ENCODE peak calls at places on chromosomes 16 and 17, in six cellular contexts. S is endodermal cell; L is right lobe of liver; R is effector memory CD4-positive, alpha-beta T cell; N is WERI-Rb-1; K is fibroblast of pulmonary artery. H is an unnamed sample.

GRCh38 chr16:65355706-65356105 is 233.8 kb upstream of the CDH11 start:
- DNase-seq in S (no peak), L (no peak), R (no peak), N (no peak), K (no peak), H (no peak)

GRCh38 chr17:63998050-63998720 is at the start of gene PRR29:
- DNase-seq in S (peak), L (peak), R (peak), N (peak), K (peak), H (peak)

GRCh38 chr17:6304894-6305612 is 129.9 kb downstream of the AIPL1 start:
- DNase-seq in S (no peak), L (no peak), R (no peak), N (no peak), K (no peak), H (no peak)

GRCh38 chr17:280901-281300 is 71.7 kb downstream of the RPH3AL start:
- DNase-seq in S (no peak), L (peak), R (no peak), N (no peak), K (no peak), H (peak)

GRCh38 chr17:19271751-19272357 is 34.7 kb downstream of the EPN2 start:
- DNase-seq in S (no peak), L (no peak), R (no peak), N (no peak), K (no peak), H (no peak)

GRCh38 chr17:73939808-73940207 is 263.7 kb upstream of the RPL38 start:
- DNase-seq in S (peak), L (no peak), R (no peak), N (no peak), K (no peak), H (no peak)

GRCh38 chr17:77322534-77323412 is 182.0 kb downstream of the SEC14L1 start:
- DNase-seq in S (peak), L (peak), R (no peak), N (peak), K (peak), H (peak)

GRCh38 chr16:23469814-23470213 is 16.8 kb upstream of the COG7 start:
- DNase-seq in S (no peak), L (no peak), R (no peak), N (no peak), K (peak), H (no peak)

GRCh38 chr16:24748242-24748641 is 18.8 kb downstream of the TNRC6A start:
- DNase-seq in S (no peak), L (no peak), R (no peak), N (no peak), K (peak), H (no peak)

GRCh38 chr16:85245307-85246172 is 133.3 kb upstream of the CIBAR2 start:
- DNase-seq in S (peak), L (no peak), R (peak), N (peak), K (peak), H (peak)
- H3K4me3 ChIP-seq in S (no peak), L (no peak), R (no peak), N (no peak), K (no peak), H (no peak)

DNA sequence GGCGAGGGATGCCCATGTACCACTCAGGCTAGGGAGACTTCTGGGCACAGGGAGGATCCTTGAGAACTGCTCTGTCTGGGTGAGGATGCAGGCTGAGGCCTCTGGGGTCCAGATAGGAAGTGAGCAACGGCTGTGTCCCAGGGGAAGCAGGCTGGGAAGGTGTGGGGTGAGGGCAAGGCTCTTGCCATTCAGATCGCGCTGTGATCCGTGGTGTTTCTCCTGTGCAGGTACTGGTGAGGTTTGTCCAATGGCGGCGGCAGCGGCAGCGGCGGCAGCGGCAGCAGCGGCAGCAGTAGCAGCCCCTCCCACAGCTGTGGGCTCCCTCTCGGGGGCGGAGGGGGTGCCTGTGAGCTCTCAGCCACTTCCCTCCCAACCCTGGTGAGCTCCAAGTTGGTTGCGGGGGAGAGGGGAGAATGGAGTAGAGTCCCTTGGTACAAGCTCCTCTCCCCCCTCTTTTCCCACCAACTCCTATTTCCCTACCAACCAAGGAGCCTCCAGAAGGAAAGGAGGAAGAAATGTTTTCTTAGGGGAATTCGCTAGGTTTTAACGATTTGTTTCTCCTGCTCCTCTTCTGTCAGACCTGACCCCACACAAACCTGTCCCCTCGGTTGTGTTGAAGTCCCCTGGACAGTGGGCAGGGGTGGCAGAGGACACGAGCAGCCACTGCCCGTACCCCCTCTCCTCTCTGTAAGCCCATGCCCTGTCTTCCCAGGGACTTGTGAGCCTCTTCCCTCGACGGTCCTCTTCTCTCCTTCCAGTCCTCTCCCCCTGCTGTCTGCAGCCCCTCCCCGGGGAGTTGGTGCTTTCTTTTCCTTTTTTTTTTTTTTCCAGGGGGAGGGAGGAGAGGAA is 1.9 kb upstream of the PRRT2 start:
- DNase-seq in S (no peak), L (no peak), R (peak), N (peak), K (no peak), H (no peak)
- H3K4me3 ChIP-seq in S (peak), L (no peak), R (peak), N (peak), K (peak), H (no peak)

DNA sequence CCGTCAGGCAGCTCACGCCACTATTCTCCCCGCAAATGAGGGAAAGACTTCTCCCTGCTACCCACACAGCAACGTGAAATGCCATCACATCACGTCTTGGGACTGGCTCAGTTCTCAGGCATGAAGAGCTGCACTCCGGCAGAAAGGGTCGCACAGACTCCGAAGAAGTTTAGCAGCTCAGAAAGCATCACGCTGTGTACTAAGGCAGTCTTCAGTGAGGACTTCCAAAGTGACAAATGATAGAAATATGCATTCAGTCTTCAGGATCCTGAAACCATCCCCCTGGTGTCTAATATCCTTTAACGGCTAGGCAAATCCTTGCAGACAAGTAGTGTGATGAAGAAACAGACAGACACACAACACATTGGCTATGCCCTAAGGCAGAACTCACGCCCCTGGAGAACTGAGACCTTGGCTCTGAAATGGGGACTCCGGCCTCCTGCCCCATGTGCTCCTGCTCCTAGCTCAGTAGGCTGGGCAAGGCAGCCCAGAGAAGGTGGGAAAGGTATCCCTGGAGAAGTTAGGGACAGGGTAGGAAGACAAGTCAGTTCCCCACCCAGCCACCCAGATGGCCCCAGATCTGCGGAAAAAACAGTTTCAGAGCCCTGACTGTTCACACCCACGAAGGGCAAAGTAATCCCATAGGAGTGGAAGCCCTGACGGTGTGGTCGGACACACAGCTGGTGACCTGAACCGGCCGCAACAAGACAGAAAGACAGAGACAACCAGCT is 1.6 kb downstream of the XYLT1 start:
- DNase-seq in S (peak), L (peak), R (no peak), N (no peak), K (peak), H (no peak)
- H3K4me3 ChIP-seq in S (peak), L (peak), R (peak), N (peak), K (peak), H (peak)

DNA sequence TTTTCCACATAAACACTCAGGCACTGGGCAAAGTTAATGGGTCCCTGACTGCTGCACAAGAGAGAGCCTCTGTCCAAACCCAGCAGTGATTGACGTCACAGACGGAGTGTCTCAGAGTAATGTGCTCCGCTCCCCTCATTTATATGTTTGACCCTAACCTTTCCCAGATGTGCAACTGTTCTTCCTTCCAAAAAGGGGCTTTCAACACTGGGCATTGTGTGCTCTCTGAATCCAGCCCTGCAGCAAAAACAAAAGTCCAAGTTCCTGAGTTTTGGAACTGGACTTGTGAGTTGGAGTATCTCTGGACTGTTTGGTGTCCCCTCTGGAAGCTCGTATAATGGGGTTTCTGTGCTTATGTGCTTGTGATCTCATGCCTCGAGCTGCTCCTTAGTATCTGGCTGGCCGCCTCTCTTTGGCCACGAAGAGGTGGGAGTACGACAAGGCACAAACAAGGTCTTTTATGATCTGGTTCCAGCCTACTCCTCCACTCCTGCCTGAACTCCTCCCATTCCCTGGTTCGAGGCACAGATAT is 76.4 kb upstream of the SMIM36 start:
- DNase-seq in S (no peak), L (no peak), R (no peak), N (no peak), K (peak), H (no peak)
- H3K4me3 ChIP-seq in S (no peak), L (no peak), R (no peak), N (no peak), K (no peak), H (no peak)

DNA sequence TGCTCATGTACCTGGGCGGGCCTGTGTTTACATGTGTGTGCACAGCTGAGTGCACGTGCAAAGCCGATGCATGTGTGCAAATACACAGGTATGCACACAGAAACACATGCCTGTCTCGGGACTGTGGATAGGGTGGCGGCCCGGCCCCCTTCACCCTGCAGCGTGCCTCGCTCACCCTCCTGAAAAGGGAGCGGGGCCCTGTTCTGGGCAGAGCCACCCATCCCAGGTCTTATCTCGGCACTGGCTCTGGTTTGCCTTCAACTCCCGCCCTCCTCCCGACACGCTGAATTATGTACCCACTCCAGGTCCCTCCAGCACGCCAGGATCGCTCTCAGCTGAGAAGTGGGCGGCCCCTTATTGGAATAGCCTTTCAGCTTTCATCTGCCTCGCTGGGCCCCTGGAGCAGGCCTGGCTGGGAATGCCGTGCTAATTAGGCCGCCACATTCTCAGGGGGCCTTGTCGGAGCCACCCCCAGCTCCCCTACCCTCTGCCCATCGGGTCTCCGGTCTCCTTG is 77.8 kb downstream of the RTN4RL1 start:
- DNase-seq in S (no peak), L (no peak), R (no peak), N (no peak), K (no peak), H (no peak)
- H3K4me3 ChIP-seq in S (no peak), L (no peak), R (no peak), N (no peak), K (no peak), H (no peak)

GRCh38 chr17:37742762-37743611 is 1.9 kb downstream of the HNF1B start:
- DNase-seq in S (peak), L (peak), R (no peak), N (no peak), K (no peak), H (peak)

GRCh38 chr17:37741334-37742113 is 3.3 kb downstream of the HNF1B start:
- DNase-seq in S (no peak), L (peak), R (no peak), N (no peak), K (no peak), H (no peak)

GRCh38 chr17:37740861-37741260 is 4.0 kb downstream of the HNF1B start:
- DNase-seq in S (no peak), L (no peak), R (no peak), N (no peak), K (no peak), H (no peak)

GRCh38 chr17:37743612-37743874 is 1.3 kb downstream of the HNF1B start:
- DNase-seq in S (peak), L (peak), R (no peak), N (no peak), K (no peak), H (peak)

GRCh38 chr17:37742114-37742761 is 2.6 kb downstream of the HNF1B start:
- DNase-seq in S (peak), L (no peak), R (no peak), N (no peak), K (no peak), H (peak)
- H3K4me3 ChIP-seq in S (peak), L (peak), R (peak), N (no peak), K (peak), H (peak)

DNA sequence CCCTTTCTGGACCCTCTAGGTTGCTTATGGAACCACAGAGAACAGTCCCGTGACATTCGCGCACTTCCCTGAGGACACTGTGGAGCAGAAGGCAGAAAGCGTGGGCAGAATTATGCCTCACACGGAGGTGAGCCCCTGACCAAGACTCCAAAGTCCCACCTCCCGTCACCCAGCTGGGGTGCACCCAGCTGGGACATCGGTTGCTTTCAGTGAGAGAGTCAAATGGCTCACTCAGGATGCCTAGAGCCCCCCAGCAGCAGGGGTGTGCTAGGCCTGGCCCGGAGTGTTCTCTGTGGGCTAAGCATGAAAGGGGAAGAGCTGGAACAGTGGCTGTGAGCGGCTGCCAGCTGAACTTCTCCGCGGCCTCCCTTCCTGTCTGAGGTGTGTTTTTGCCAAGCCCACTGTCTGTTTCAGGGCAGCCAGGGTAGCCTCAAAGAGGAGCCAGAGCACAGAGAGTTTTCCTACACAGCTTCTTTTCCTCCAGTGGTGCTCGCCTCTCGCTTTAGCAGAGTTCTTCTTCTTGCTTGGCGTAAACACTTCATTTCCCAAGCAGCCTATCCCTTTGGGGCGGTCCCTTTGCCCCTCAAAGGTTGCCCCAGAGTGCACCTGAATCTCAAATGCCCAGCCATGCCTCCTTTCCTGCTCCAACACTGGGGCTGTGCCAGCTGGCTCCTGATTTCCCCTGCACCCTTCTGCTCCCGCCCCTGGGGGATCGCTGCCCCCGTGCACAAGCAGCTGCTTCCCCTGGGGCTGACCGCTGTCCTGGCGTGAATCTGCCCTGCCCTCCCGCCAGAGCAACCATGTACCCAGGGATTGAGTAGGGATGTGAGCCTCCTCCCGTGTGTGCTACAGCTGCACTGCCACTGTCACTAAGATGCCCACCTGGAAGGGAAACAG is 2.6 kb upstream of the CHAD start:
- DNase-seq in S (no peak), L (peak), R (no peak), N (no peak), K (no peak), H (no peak)
- H3K4me3 ChIP-seq in S (no peak), L (no peak), R (no peak), N (no peak), K (no peak), H (no peak)

DNA sequence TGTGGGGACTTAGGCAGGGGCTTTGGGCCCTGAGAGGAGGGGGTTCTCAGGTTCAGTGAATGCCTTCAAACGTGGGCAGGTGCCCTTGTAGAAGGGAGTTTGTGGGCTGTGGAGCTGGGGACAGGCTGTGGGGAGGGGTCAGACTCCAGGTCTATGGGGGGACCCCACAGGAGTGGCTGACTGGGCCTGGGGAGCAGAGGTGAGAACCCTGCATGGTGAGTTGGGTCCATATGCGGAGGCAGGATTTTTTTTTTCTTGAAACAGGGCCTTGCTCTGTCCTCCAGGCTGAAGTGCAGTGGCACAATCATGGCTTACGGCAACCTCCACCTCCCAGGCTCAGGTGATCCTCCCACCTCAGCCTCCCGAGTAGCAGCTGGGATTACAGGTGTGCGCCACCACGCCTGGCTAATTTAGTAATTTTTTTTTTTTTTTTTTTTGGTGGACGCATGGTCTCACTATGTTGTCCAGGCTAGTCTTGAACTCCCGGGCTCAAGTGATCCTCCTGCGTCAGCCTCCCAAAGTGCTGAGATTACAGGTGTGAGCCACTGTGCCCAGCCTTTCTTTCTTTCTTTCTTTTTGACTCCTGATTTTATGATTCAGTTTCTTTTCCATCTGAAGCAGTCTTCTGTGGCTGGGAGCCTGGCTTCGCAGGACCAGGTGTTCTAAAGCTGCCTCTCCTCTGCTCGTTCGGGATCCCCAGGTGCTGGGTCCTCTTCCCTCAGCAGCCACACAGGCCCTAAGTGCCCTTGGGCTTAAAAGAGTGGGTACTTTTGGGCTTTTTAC is 19.0 kb upstream of the ADCY7 start:
- DNase-seq in S (no peak), L (no peak), R (no peak), N (no peak), K (no peak), H (no peak)
- H3K4me3 ChIP-seq in S (peak), L (no peak), R (no peak), N (peak), K (no peak), H (no peak)

GRCh38 chr17:35314415-35315216 is 58.8 kb downstream of the SLFN11 start:
- DNase-seq in S (peak), L (no peak), R (no peak), N (no peak), K (no peak), H (no peak)
- H3K4me3 ChIP-seq in S (no peak), L (no peak), R (no peak), N (no peak), K (no peak), H (no peak)